ENCODE peak calls at places on chromosomes 4 and X, in six cellular contexts. One of them, this sample, is unnamed.

GRCh38 chr4:2341261-2341841 is 77.1 kb downstream of the ZFYVE28 start:
- DNase-seq in tibial artery: peak; percentile 59
- DNase-seq in left ventricle myocardium inferior: no peak
- DNase-seq in Calu3: no peak
- DNase-seq in right lobe of liver: no peak
- DNase-seq in PC-3: no peak
- DNase-seq in this sample: no peak

GRCh38 chrX:69119122-69119521 is 46.1 kb downstream of the PJA1 start:
- DNase-seq in tibial artery: no peak
- DNase-seq in left ventricle myocardium inferior: no peak
- DNase-seq in Calu3: no peak
- DNase-seq in right lobe of liver: no peak
- DNase-seq in PC-3: no peak
- DNase-seq in this sample: no peak

GRCh38 chr4:57078685-57079521 is 31.3 kb downstream of the IGFBP7 start:
- DNase-seq in tibial artery: no peak
- DNase-seq in left ventricle myocardium inferior: no peak
- DNase-seq in Calu3: peak; percentile 4
- DNase-seq in right lobe of liver: no peak
- DNase-seq in PC-3: no peak
- DNase-seq in this sample: peak; percentile 95

GRCh38 chr4:121726642-121727268 is 30.0 kb upstream of the ANXA5 start:
- DNase-seq in tibial artery: no peak
- DNase-seq in left ventricle myocardium inferior: no peak
- DNase-seq in Calu3: peak; percentile 13
- DNase-seq in right lobe of liver: no peak
- DNase-seq in PC-3: peak; percentile 79
- DNase-seq in this sample: peak; percentile 74

GRCh38 chr4:71062436-71062835 is 69.0 kb downstream of the DCK start:
- DNase-seq in tibial artery: no peak
- DNase-seq in left ventricle myocardium inferior: no peak
- DNase-seq in Calu3: no peak
- DNase-seq in right lobe of liver: no peak
- DNase-seq in PC-3: no peak
- DNase-seq in this sample: no peak

GRCh38 chr4:170775851-170776250 is 686.1 kb upstream of the AADAT start:
- DNase-seq in tibial artery: no peak
- DNase-seq in left ventricle myocardium inferior: no peak
- DNase-seq in Calu3: no peak
- DNase-seq in right lobe of liver: no peak
- DNase-seq in PC-3: no peak
- DNase-seq in this sample: no peak

GRCh38 chr4:3311095-3311372 is 18.2 kb downstream of the RGS12 start:
- DNase-seq in tibial artery: peak; percentile 31
- DNase-seq in left ventricle myocardium inferior: no peak
- DNase-seq in Calu3: no peak
- DNase-seq in right lobe of liver: no peak
- DNase-seq in PC-3: no peak
- DNase-seq in this sample: no peak

GRCh38 chr4:124431663-124432192 is 280.8 kb downstream of the ANKRD50 start:
- DNase-seq in tibial artery: no peak
- DNase-seq in left ventricle myocardium inferior: no peak
- DNase-seq in Calu3: no peak
- DNase-seq in right lobe of liver: no peak
- DNase-seq in PC-3: peak; percentile 17
- DNase-seq in this sample: no peak

GRCh38 chr4:76606662-76607265 is 171.7 kb downstream of the SHROOM3 start:
- DNase-seq in tibial artery: no peak
- DNase-seq in left ventricle myocardium inferior: no peak
- DNase-seq in Calu3: no peak
- DNase-seq in right lobe of liver: no peak
- DNase-seq in PC-3: no peak
- DNase-seq in this sample: no peak

GRCh38 chr4:158042591-158043030 is 130.2 kb downstream of the GASK1B start:
- DNase-seq in tibial artery: no peak
- DNase-seq in left ventricle myocardium inferior: no peak
- DNase-seq in Calu3: no peak
- DNase-seq in right lobe of liver: no peak
- DNase-seq in PC-3: peak; percentile 17
- DNase-seq in this sample: peak; percentile 9

GRCh38 chr4:186948361-186949291 is 225.0 kb upstream of the FAT1 start:
- DNase-seq in tibial artery: no peak
- DNase-seq in left ventricle myocardium inferior: no peak
- DNase-seq in Calu3: no peak
- DNase-seq in right lobe of liver: no peak
- DNase-seq in PC-3: peak; percentile 25
- DNase-seq in this sample: no peak

GRCh38 chr4:1381181-1381621 is 25.0 kb downstream of the NKX1-1 start:
- DNase-seq in tibial artery: peak; percentile 46
- DNase-seq in left ventricle myocardium inferior: peak; percentile 5
- DNase-seq in Calu3: no peak
- DNase-seq in right lobe of liver: peak; percentile 12
- DNase-seq in PC-3: no peak
- DNase-seq in this sample: no peak

GRCh38 chr4:36006226-36006625 is 238.1 kb downstream of the ARAP2 start:
- DNase-seq in tibial artery: no peak
- DNase-seq in left ventricle myocardium inferior: no peak
- DNase-seq in Calu3: no peak
- DNase-seq in right lobe of liver: no peak
- DNase-seq in PC-3: peak; percentile 78
- DNase-seq in this sample: peak; percentile 55

GRCh38 chr4:6076391-6076790 is 58.2 kb upstream of the C4orf50 start:
- DNase-seq in tibial artery: no peak
- DNase-seq in left ventricle myocardium inferior: no peak
- DNase-seq in Calu3: no peak
- DNase-seq in right lobe of liver: no peak
- DNase-seq in PC-3: peak; percentile 10
- DNase-seq in this sample: no peak

GRCh38 chr4:77481856-77482255 is 123.8 kb upstream of the CXCL13 start:
- DNase-seq in tibial artery: no peak
- DNase-seq in left ventricle myocardium inferior: no peak
- DNase-seq in Calu3: no peak
- DNase-seq in right lobe of liver: no peak
- DNase-seq in PC-3: no peak
- DNase-seq in this sample: peak; percentile 50

GRCh38 chr4:25654971-25655963 is at the start of gene SLC34A2:
- DNase-seq in tibial artery: no peak
- DNase-seq in left ventricle myocardium inferior: no peak
- DNase-seq in Calu3: peak; percentile 75
- DNase-seq in right lobe of liver: peak; percentile 24
- DNase-seq in PC-3: no peak
- DNase-seq in this sample: no peak

GRCh38 chrX:121958886-121959285 is 911.5 kb downstream of the GLUD2 start:
- DNase-seq in tibial artery: no peak
- DNase-seq in left ventricle myocardium inferior: no peak
- DNase-seq in Calu3: no peak
- DNase-seq in right lobe of liver: no peak
- DNase-seq in PC-3: peak; percentile 12
- DNase-seq in this sample: no peak

GRCh38 chrX:45232139-45232538 is 31.5 kb upstream of the DIPK2B start:
- DNase-seq in tibial artery: no peak
- DNase-seq in left ventricle myocardium inferior: no peak
- DNase-seq in Calu3: no peak
- DNase-seq in right lobe of liver: no peak
- DNase-seq in PC-3: no peak
- DNase-seq in this sample: no peak

GRCh38 chr4:175253184-175253902 is 335.2 kb downstream of the ADAM29 start:
- DNase-seq in tibial artery: no peak
- DNase-seq in left ventricle myocardium inferior: no peak
- DNase-seq in Calu3: no peak
- DNase-seq in right lobe of liver: no peak
- DNase-seq in PC-3: peak; percentile 38
- DNase-seq in this sample: peak; percentile 56
- TF ChIP-seq CTCF in tibial artery: no peak
- TF ChIP-seq CTCF in left ventricle myocardium inferior: peak; percentile 23
- TF ChIP-seq CTCF in Calu3: peak; percentile 26
- TF ChIP-seq CTCF in right lobe of liver: peak; percentile 9
- TF ChIP-seq CTCF in PC-3: peak; percentile 67
- TF ChIP-seq CTCF in this sample: peak; percentile 35

GRCh38 chr4:51855751-51856150 is 12.8 kb downstream of the DCUN1D4 start:
- DNase-seq in tibial artery: no peak
- DNase-seq in left ventricle myocardium inferior: no peak
- DNase-seq in Calu3: no peak
- DNase-seq in right lobe of liver: no peak
- DNase-seq in PC-3: no peak
- DNase-seq in this sample: no peak

GRCh38 chr4:51851937-51852290 is 9.0 kb downstream of the DCUN1D4 start:
- DNase-seq in tibial artery: no peak
- DNase-seq in left ventricle myocardium inferior: no peak
- DNase-seq in Calu3: no peak
- DNase-seq in right lobe of liver: no peak
- DNase-seq in PC-3: no peak
- DNase-seq in this sample: no peak

GRCh38 chr4:51851090-51851936 is 8.4 kb downstream of the DCUN1D4 start:
- DNase-seq in tibial artery: no peak
- DNase-seq in left ventricle myocardium inferior: no peak
- DNase-seq in Calu3: no peak
- DNase-seq in right lobe of liver: no peak
- DNase-seq in PC-3: no peak
- DNase-seq in this sample: no peak

GRCh38 chr4:51855270-51855669 is 12.3 kb downstream of the DCUN1D4 start:
- DNase-seq in tibial artery: no peak
- DNase-seq in left ventricle myocardium inferior: no peak
- DNase-seq in Calu3: no peak
- DNase-seq in right lobe of liver: no peak
- DNase-seq in PC-3: no peak
- DNase-seq in this sample: no peak

DNA sequence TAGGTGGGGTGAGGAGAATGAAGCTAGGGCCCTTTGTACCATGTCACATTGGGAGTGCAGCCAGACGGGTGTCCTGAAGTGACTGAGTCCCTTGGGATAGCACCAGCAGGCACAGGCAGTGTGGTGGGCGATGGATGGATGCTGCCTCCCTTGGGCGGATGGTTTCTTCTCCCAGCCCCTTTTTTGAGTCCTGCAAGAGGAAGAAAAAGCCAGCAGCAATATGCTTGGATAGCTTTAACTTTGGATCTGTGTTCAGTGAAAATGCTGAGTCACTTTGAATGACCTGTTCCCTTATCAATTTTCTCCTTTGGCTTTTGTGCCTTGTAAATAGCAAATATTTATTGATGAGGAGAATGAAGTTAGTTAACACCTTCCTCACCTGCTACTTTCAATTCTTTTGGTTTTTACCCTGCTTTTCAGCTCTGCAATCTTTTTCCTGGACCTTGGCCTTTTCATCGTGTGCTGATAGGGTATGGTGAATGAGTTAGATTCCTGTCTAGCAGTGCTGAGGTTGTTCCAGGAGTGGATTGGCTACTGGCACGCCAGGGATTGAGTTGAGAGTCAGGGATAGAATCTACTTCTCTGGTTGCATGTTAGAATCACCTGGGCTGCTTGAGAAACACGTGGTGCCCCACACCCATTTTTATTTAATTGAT is 10.2 kb downstream of the DCUN1D4 start:
- DNase-seq in tibial artery: no peak
- DNase-seq in left ventricle myocardium inferior: no peak
- DNase-seq in Calu3: peak; percentile 23
- DNase-seq in right lobe of liver: peak; percentile 30
- DNase-seq in PC-3: no peak
- DNase-seq in this sample: no peak
- TF ChIP-seq CTCF in tibial artery: no peak
- TF ChIP-seq CTCF in left ventricle myocardium inferior: no peak
- TF ChIP-seq CTCF in Calu3: no peak
- TF ChIP-seq CTCF in right lobe of liver: no peak
- TF ChIP-seq CTCF in PC-3: no peak
- TF ChIP-seq CTCF in this sample: no peak

GRCh38 chrX:82676386-82676785 is 831.7 kb upstream of the POU3F4 start:
- DNase-seq in tibial artery: no peak
- DNase-seq in left ventricle myocardium inferior: no peak
- DNase-seq in Calu3: no peak
- DNase-seq in right lobe of liver: no peak
- DNase-seq in PC-3: peak; percentile 30
- DNase-seq in this sample: peak; percentile 23
- TF ChIP-seq CTCF in tibial artery: no peak
- TF ChIP-seq CTCF in left ventricle myocardium inferior: peak; percentile 13
- TF ChIP-seq CTCF in Calu3: no peak
- TF ChIP-seq CTCF in right lobe of liver: peak; percentile 58
- TF ChIP-seq CTCF in PC-3: peak; percentile 60
- TF ChIP-seq CTCF in this sample: peak; percentile 35

GRCh38 chr4:89171176-89171575 is 59.8 kb downstream of the TIGD2 start:
- DNase-seq in tibial artery: no peak
- DNase-seq in left ventricle myocardium inferior: no peak
- DNase-seq in Calu3: no peak
- DNase-seq in right lobe of liver: no peak
- DNase-seq in PC-3: no peak
- DNase-seq in this sample: no peak
- TF ChIP-seq CTCF in tibial artery: no peak
- TF ChIP-seq CTCF in left ventricle myocardium inferior: no peak
- TF ChIP-seq CTCF in Calu3: no peak
- TF ChIP-seq CTCF in right lobe of liver: no peak
- TF ChIP-seq CTCF in PC-3: no peak
- TF ChIP-seq CTCF in this sample: no peak